ENCODE peak calls at places on chromosomes 13 and 19, in ten cellular contexts. I is cardiac fibroblast, F is fibroblast of lung, M is GM12865, A is HFF-Myc, K is fibroblast of the aortic adventitia, E is Peyer's patch, S is uterus, N is lung, G is testis. P is an unnamed sample.

GRCh38 chr19:10975374-10976036 is 14.7 kb downstream of the SMARCA4 start:
- DNase-seq in I (peak), F (peak), M (no peak), A (no peak), K (peak), E (no peak), S (peak), N (peak), G (peak), P (no peak)

GRCh38 chr19:45100202-45100600 is 7.2 kb downstream of the PPP1R37 start:
- DNase-seq in I (no peak), F (no peak), M (no peak), A (no peak), K (no peak), E (no peak), S (no peak), N (no peak), G (no peak), P (no peak)

GRCh38 chr13:111575276-111575675 is 254.8 kb downstream of the TEX29 start:
- DNase-seq in I (no peak), F (no peak), M (no peak), A (no peak), K (no peak), E (no peak), S (no peak), N (no peak), G (no peak), P (no peak)

GRCh38 chr19:14073925-14074838 is 1.6 kb downstream of the MISP3 start:
- DNase-seq in I (no peak), F (no peak), M (no peak), A (no peak), K (no peak), E (no peak), S (peak), N (no peak), G (no peak), P (no peak)

GRCh38 chr19:39413903-39414608 is 1.6 kb downstream of the PLEKHG2 start:
- DNase-seq in I (peak), F (no peak), M (no peak), A (no peak), K (no peak), E (no peak), S (peak), N (no peak), G (no peak), P (no peak)

GRCh38 chr13:62473944-62474237 is 1058.2 kb upstream of the PCDH20 start:
- DNase-seq in I (no peak), F (no peak), M (no peak), A (no peak), K (no peak), E (no peak), S (no peak), N (no peak), G (no peak), P (no peak)

GRCh38 chr19:3665681-3666544 is 34.4 kb downstream of the PIP5K1C start:
- DNase-seq in I (peak), F (no peak), M (peak), A (no peak), K (peak), E (peak), S (peak), N (peak), G (peak), P (no peak)

GRCh38 chr19:17555929-17556813 is 722 bp downstream of the COLGALT1 start:
- DNase-seq in I (peak), F (peak), M (peak), A (no peak), K (peak), E (peak), S (peak), N (peak), G (peak), P (no peak)

GRCh38 chr19:10625003-10625761 is at the start of gene SLC44A2:
- DNase-seq in I (peak), F (peak), M (no peak), A (no peak), K (peak), E (no peak), S (peak), N (peak), G (peak), P (no peak)

GRCh38 chr19:15108145-15108844 is 1.1 kb downstream of the SYDE1 start:
- DNase-seq in I (no peak), F (no peak), M (no peak), A (no peak), K (no peak), E (no peak), S (no peak), N (no peak), G (no peak), P (no peak)

GRCh38 chr19:13637664-13638063 is 126.7 kb upstream of the MRI1 start:
- DNase-seq in I (no peak), F (peak), M (no peak), A (no peak), K (peak), E (no peak), S (no peak), N (no peak), G (no peak), P (no peak)

GRCh38 chr19:38451629-38452028 is 18.1 kb downstream of the RYR1 start:
- DNase-seq in I (no peak), F (no peak), M (no peak), A (no peak), K (no peak), E (no peak), S (no peak), N (no peak), G (no peak), P (no peak)

GRCh38 chr19:42250666-42251531 is 4.0 kb downstream of the ERF start:
- DNase-seq in I (peak), F (peak), M (no peak), A (no peak), K (peak), E (no peak), S (peak), N (no peak), G (no peak), P (no peak)

GRCh38 chr19:17020823-17021222 is 5.8 kb downstream of the CPAMD8 start:
- DNase-seq in I (peak), F (no peak), M (peak), A (no peak), K (no peak), E (no peak), S (no peak), N (no peak), G (peak), P (no peak)

GRCh38 chr19:21084343-21084742 is 2.3 kb downstream of the ZNF714 start:
- DNase-seq in I (peak), F (peak), M (no peak), A (peak), K (peak), E (no peak), S (no peak), N (no peak), G (no peak), P (peak)

GRCh38 chr19:44527554-44527953 is 1.9 kb downstream of the CEACAM20 start:
- DNase-seq in I (no peak), F (no peak), M (no peak), A (no peak), K (no peak), E (no peak), S (no peak), N (no peak), G (no peak), P (no peak)

GRCh38 chr19:50432221-50432626 is 468 bp upstream of the MYBPC2 start:
- DNase-seq in I (peak), F (peak), M (no peak), A (no peak), K (no peak), E (no peak), S (no peak), N (no peak), G (no peak), P (no peak)

GRCh38 chr19:23957660-23958281 is 43.1 kb downstream of the ZNF726 start:
- DNase-seq in I (no peak), F (peak), M (no peak), A (peak), K (peak), E (no peak), S (no peak), N (peak), G (no peak), P (peak)

GRCh38 chr19:16445238-16446107 is 26.3 kb downstream of the EPS15L1 start:
- DNase-seq in I (no peak), F (peak), M (peak), A (no peak), K (no peak), E (peak), S (no peak), N (no peak), G (no peak), P (no peak)

GRCh38 chr19:39858541-39858940 is 12.4 kb upstream of the FBL start:
- DNase-seq in I (no peak), F (peak), M (no peak), A (no peak), K (no peak), E (no peak), S (no peak), N (no peak), G (peak), P (no peak)

GRCh38 chr19:44653977-44654784 is 10.5 kb downstream of the PVR start:
- DNase-seq in I (peak), F (peak), M (peak), A (no peak), K (peak), E (peak), S (peak), N (peak), G (peak), P (no peak)

GRCh38 chr19:2333027-2333806 is 4.7 kb downstream of the SPPL2B start:
- DNase-seq in I (no peak), F (no peak), M (no peak), A (no peak), K (no peak), E (no peak), S (no peak), N (no peak), G (no peak), P (no peak)

GRCh38 chr19:3298853-3299449 is 67.4 kb upstream of the NFIC start:
- DNase-seq in I (no peak), F (no peak), M (no peak), A (no peak), K (no peak), E (no peak), S (no peak), N (no peak), G (no peak), P (no peak)

GRCh38 chr13:94063096-94063495 is 416.4 kb downstream of the DCT start:
- DNase-seq in I (peak), F (peak), M (no peak), A (peak), K (peak), E (no peak), S (no peak), N (no peak), G (no peak), P (no peak)

GRCh38 chr19:38298841-38299680 is 5.0 kb upstream of the C19orf33 start:
- DNase-seq in I (peak), F (peak), M (no peak), A (no peak), K (peak), E (no peak), S (no peak), N (no peak), G (no peak), P (no peak)

GRCh38 chr13:36131215-36131930 is at the start of gene DCLK1:
- DNase-seq in I (peak), F (peak), M (no peak), A (no peak), K (peak), E (no peak), S (peak), N (peak), G (peak), P (no peak)

GRCh38 chr19:7720351-7720750 is 11.6 kb downstream of the CLEC4G start:
- DNase-seq in I (no peak), F (no peak), M (no peak), A (no peak), K (no peak), E (no peak), S (no peak), N (no peak), G (no peak), P (no peak)

GRCh38 chr13:101258071-101258470 is 158.2 kb downstream of the NALCN start:
- DNase-seq in I (peak), F (peak), M (peak), A (peak), K (peak), E (no peak), S (no peak), N (no peak), G (no peak), P (peak)

GRCh38 chr19:7214329-7215089 is 79.7 kb downstream of the INSR start:
- DNase-seq in I (no peak), F (no peak), M (no peak), A (no peak), K (no peak), E (no peak), S (no peak), N (no peak), G (no peak), P (no peak)

GRCh38 chr13:32911506-32911905 is 104.7 kb upstream of the KL start:
- DNase-seq in I (peak), F (no peak), M (peak), A (no peak), K (peak), E (no peak), S (no peak), N (no peak), G (peak), P (peak)

GRCh38 chr13:71860547-71861131 is 6.4 kb downstream of the DACH1 start:
- DNase-seq in I (no peak), F (no peak), M (no peak), A (no peak), K (no peak), E (no peak), S (no peak), N (no peak), G (no peak), P (no peak)

GRCh38 chr19:11551603-11552235 is 7.3 kb downstream of the ELOF1 start:
- DNase-seq in I (no peak), F (no peak), M (no peak), A (no peak), K (no peak), E (no peak), S (peak), N (no peak), G (no peak), P (no peak)

GRCh38 chr19:46571495-46571894 is 29.6 kb upstream of the CALM3 start:
- DNase-seq in I (peak), F (no peak), M (peak), A (no peak), K (peak), E (no peak), S (no peak), N (no peak), G (no peak), P (no peak)
- TF ChIP-seq CTCF in I (peak), F (no peak), M (no peak), A (peak), K (peak), E (no peak), S (no peak), N (no peak), G (no peak), P (peak)

DNA sequence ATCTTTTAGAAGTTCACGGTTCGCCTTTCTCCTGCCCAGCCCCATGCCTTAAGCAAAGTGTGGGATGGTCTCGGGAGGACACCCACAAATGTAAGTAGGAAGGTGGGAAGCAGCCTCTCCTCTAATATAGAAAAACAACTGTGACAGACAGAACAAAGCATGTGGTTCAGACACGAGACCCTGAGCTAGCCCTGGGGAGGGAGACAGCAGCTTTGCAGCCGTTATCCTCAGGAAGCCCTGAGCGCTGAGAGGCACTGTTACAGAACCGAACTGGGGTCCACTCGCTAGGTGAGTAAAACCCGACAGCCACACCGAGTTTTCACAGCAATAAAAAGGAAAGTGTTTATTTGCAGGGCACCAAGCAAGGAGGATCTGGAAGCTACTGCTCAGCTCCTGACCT is 210.6 kb downstream of the UQCRFS1 start:
- DNase-seq in I (no peak), F (no peak), M (no peak), A (no peak), K (no peak), E (no peak), S (no peak), N (no peak), G (peak), P (no peak)
- H3K4me3 ChIP-seq in I (no peak), F (no peak), M (no peak), A (no peak), K (no peak), E (no peak), S (no peak), N (no peak), G (no peak), P (no peak)

GRCh38 chr19:31364956-31365355 is 15.7 kb upstream of the TSHZ3 start:
- DNase-seq in I (no peak), F (no peak), M (no peak), A (no peak), K (no peak), E (no peak), S (no peak), N (no peak), G (no peak), P (no peak)
- TF ChIP-seq CTCF in I (no peak), F (no peak), M (no peak), A (no peak), K (no peak), E (no peak), S (no peak), N (no peak), G (no peak), P (no peak)

GRCh38 chr19:18684642-18684993 is 1.1 kb downstream of the CRTC1 start:
- DNase-seq in I (no peak), F (no peak), M (no peak), A (no peak), K (no peak), E (no peak), S (no peak), N (no peak), G (no peak), P (no peak)

GRCh38 chr19:18685597-18686164 is 2.2 kb downstream of the CRTC1 start:
- DNase-seq in I (no peak), F (no peak), M (no peak), A (no peak), K (peak), E (no peak), S (no peak), N (no peak), G (no peak), P (no peak)

GRCh38 chr19:18683955-18684641 is 618 bp downstream of the CRTC1 start:
- DNase-seq in I (no peak), F (no peak), M (no peak), A (no peak), K (no peak), E (no peak), S (no peak), N (no peak), G (no peak), P (no peak)

GRCh38 chr19:18682807-18683108 is 722 bp upstream of the CRTC1 start:
- DNase-seq in I (no peak), F (no peak), M (no peak), A (no peak), K (no peak), E (no peak), S (no peak), N (no peak), G (no peak), P (no peak)

DNA sequence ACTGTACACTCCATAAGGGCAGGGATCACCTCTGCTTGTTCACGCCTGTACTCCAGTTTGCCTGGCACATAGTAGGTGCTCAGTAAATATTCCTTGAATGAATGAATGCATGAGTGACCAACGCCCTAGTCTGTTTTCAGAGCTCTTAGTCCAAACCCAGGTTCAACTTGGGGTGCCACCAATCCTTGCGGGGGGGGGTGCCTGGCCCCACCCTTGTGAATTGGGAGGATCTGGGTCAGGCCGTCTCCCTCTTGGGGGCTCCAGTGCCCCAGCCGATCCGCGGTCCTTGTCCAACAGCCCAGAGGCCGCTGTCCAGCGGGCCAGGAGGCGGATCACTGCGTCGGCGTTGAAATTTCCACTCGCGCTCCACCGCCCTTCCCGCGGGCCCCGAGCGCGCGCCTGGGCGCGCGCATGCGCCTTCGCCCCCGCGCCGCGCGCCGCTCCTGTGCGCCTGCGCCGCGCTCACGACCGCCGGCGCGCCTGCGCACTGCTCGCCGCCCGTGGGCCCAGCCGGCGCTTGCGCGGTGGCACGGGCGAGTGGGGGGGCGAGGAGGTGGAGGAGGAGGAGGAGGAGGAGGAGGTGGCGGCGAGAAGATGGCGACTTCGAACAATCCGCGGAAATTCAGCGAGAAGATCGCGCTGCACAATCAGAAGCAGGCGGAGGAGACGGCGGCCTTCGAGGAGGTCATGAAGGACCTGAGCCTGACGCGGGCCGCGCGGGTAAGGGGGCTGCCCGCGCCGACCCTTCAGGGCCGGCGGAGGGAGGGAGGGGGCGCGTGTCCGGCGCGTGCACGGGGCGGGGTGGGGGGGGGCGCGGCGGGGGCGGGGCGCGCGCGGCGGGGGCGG is at the start of gene CRTC1:
- DNase-seq in I (peak), F (peak), M (peak), A (no peak), K (peak), E (peak), S (peak), N (peak), G (peak), P (no peak)
- H3K4me3 ChIP-seq in I (peak), F (peak), M (peak), A (peak), K (peak), E (peak), S (peak), N (peak), G (peak), P (peak)

GRCh38 chr13:24540236-24541126 is 27.9 kb upstream of the PARP4 start:
- DNase-seq in I (peak), F (no peak), M (no peak), A (no peak), K (no peak), E (no peak), S (no peak), N (no peak), G (peak), P (no peak)
- TF ChIP-seq CTCF in I (peak), F (no peak), M (no peak), A (peak), K (no peak), E (no peak), S (no peak), N (no peak), G (no peak), P (peak)